ENCODE peak calls at places on chromosome 18, in seven cellular contexts. One of them, this sample, is unnamed.

GRCh38 chr18:62788891-62789290 is 73.5 kb downstream of the PHLPP1 start:
- DNase-seq in heart right ventricle: no peak
- DNase-seq in SK-N-SH: no peak
- DNase-seq in endothelial cell: no peak
- DNase-seq in fibroblast of the aortic adventitia: no peak
- DNase-seq in A549: no peak
- DNase-seq in body of pancreas: no peak
- DNase-seq in this sample: no peak

GRCh38 chr18:64119916-64120315 is 29.0 kb downstream of the LINC00305 start:
- DNase-seq in body of pancreas: no peak
- DNase-seq in A549: peak; percentile 4
- DNase-seq in fibroblast of the aortic adventitia: no peak
- DNase-seq in heart right ventricle: no peak
- DNase-seq in SK-N-SH: no peak
- DNase-seq in endothelial cell: no peak
- DNase-seq in this sample: no peak

GRCh38 chr18:35289293-35290069 is 548 bp downstream of the ZSCAN30 start:
- DNase-seq in heart right ventricle: no peak
- DNase-seq in endothelial cell: no peak
- DNase-seq in A549: no peak
- DNase-seq in SK-N-SH: peak; percentile 30
- DNase-seq in fibroblast of the aortic adventitia: peak; percentile 35
- DNase-seq in body of pancreas: peak; percentile 44
- DNase-seq in this sample: no peak

GRCh38 chr18:44733069-44733753 is 52.5 kb downstream of the SETBP1 start:
- DNase-seq in A549: peak; percentile 17
- DNase-seq in heart right ventricle: no peak
- DNase-seq in SK-N-SH: no peak
- DNase-seq in endothelial cell: no peak
- DNase-seq in body of pancreas: peak; percentile 58
- DNase-seq in fibroblast of the aortic adventitia: peak; percentile 74
- DNase-seq in this sample: no peak

GRCh38 chr18:22272242-22272641 is 102.9 kb downstream of the GATA6 start:
- DNase-seq in A549: no peak
- DNase-seq in SK-N-SH: no peak
- DNase-seq in fibroblast of the aortic adventitia: no peak
- DNase-seq in endothelial cell: no peak
- DNase-seq in heart right ventricle: no peak
- DNase-seq in body of pancreas: no peak
- DNase-seq in this sample: no peak

GRCh38 chr18:63169853-63170252 is 149.7 kb downstream of the BCL2 start:
- DNase-seq in A549: no peak
- DNase-seq in SK-N-SH: no peak
- DNase-seq in fibroblast of the aortic adventitia: no peak
- DNase-seq in endothelial cell: no peak
- DNase-seq in heart right ventricle: no peak
- DNase-seq in body of pancreas: no peak
- DNase-seq in this sample: no peak

GRCh38 chr18:12059334-12060181 is 34.1 kb upstream of the ANKRD62 start:
- DNase-seq in endothelial cell: no peak
- DNase-seq in fibroblast of the aortic adventitia: no peak
- DNase-seq in SK-N-SH: peak; percentile 73
- DNase-seq in body of pancreas: no peak
- DNase-seq in heart right ventricle: no peak
- DNase-seq in A549: no peak
- DNase-seq in this sample: no peak

GRCh38 chr18:13804305-13804704 is 19.6 kb upstream of the MC5R start:
- DNase-seq in fibroblast of the aortic adventitia: no peak
- DNase-seq in endothelial cell: no peak
- DNase-seq in heart right ventricle: no peak
- DNase-seq in SK-N-SH: no peak
- DNase-seq in A549: no peak
- DNase-seq in body of pancreas: no peak
- DNase-seq in this sample: no peak

GRCh38 chr18:25896178-25896780 is 194.1 kb downstream of the SS18 start:
- DNase-seq in heart right ventricle: no peak
- DNase-seq in SK-N-SH: peak; percentile 60
- DNase-seq in A549: peak; percentile 36
- DNase-seq in endothelial cell: peak; percentile 47
- DNase-seq in body of pancreas: no peak
- DNase-seq in fibroblast of the aortic adventitia: peak; percentile 61
- DNase-seq in this sample: no peak

GRCh38 chr18:70194227-70194890 is 11.1 kb downstream of the RTTN start:
- DNase-seq in A549: no peak
- DNase-seq in body of pancreas: no peak
- DNase-seq in fibroblast of the aortic adventitia: no peak
- DNase-seq in endothelial cell: no peak
- DNase-seq in SK-N-SH: no peak
- DNase-seq in heart right ventricle: no peak
- DNase-seq in this sample: no peak

GRCh38 chr18:59988098-59988706 is 88.4 kb downstream of the PMAIP1 start:
- DNase-seq in body of pancreas: peak; percentile 37
- DNase-seq in endothelial cell: peak; percentile 49
- DNase-seq in SK-N-SH: peak; percentile 38
- DNase-seq in fibroblast of the aortic adventitia: peak; percentile 83
- DNase-seq in heart right ventricle: no peak
- DNase-seq in A549: peak; percentile 53
- DNase-seq in this sample: no peak

GRCh38 chr18:57497372-57498294 is 62.5 kb downstream of the ONECUT2 start:
- DNase-seq in endothelial cell: no peak
- DNase-seq in body of pancreas: no peak
- DNase-seq in heart right ventricle: no peak
- DNase-seq in A549: peak; percentile 29
- DNase-seq in SK-N-SH: no peak
- DNase-seq in fibroblast of the aortic adventitia: peak; percentile 39
- DNase-seq in this sample: no peak

GRCh38 chr18:63518178-63519012 is 23.8 kb upstream of the SERPINB12 start:
- DNase-seq in heart right ventricle: no peak
- DNase-seq in SK-N-SH: peak; percentile 35
- DNase-seq in body of pancreas: peak; percentile 80
- DNase-seq in endothelial cell: peak; percentile 61
- DNase-seq in fibroblast of the aortic adventitia: peak; percentile 82
- DNase-seq in A549: peak; percentile 83
- DNase-seq in this sample: no peak

GRCh38 chr18:23703057-23703986 is 14.1 kb downstream of the LAMA3 start:
- DNase-seq in body of pancreas: peak; percentile 40
- DNase-seq in heart right ventricle: no peak
- DNase-seq in fibroblast of the aortic adventitia: peak; percentile 83
- DNase-seq in SK-N-SH: peak; percentile 67
- DNase-seq in endothelial cell: peak; percentile 36
- DNase-seq in A549: peak; percentile 79
- DNase-seq in this sample: no peak

GRCh38 chr18:79682896-79683625 is 3.5 kb downstream of the CTDP1 start:
- DNase-seq in heart right ventricle: no peak
- DNase-seq in A549: no peak
- DNase-seq in body of pancreas: peak; percentile 37
- DNase-seq in fibroblast of the aortic adventitia: no peak
- DNase-seq in endothelial cell: no peak
- DNase-seq in SK-N-SH: no peak
- DNase-seq in this sample: no peak

GRCh38 chr18:4084501-4084900 is 370.6 kb downstream of the DLGAP1 start:
- DNase-seq in heart right ventricle: no peak
- DNase-seq in SK-N-SH: no peak
- DNase-seq in endothelial cell: no peak
- DNase-seq in A549: no peak
- DNase-seq in body of pancreas: no peak
- DNase-seq in fibroblast of the aortic adventitia: no peak
- DNase-seq in this sample: no peak

GRCh38 chr18:63883617-63884016 is 3.9 kb upstream of the SERPINB2 start:
- DNase-seq in heart right ventricle: no peak
- DNase-seq in body of pancreas: no peak
- DNase-seq in fibroblast of the aortic adventitia: peak; percentile 55
- DNase-seq in A549: no peak
- DNase-seq in endothelial cell: no peak
- DNase-seq in SK-N-SH: no peak
- DNase-seq in this sample: no peak

GRCh38 chr18:80148316-80149199 is 39.5 kb downstream of the ADNP2 start:
- DNase-seq in fibroblast of the aortic adventitia: peak; percentile 39
- DNase-seq in body of pancreas: peak; percentile 44
- DNase-seq in endothelial cell: no peak
- DNase-seq in SK-N-SH: no peak
- DNase-seq in heart right ventricle: no peak
- DNase-seq in A549: no peak
- DNase-seq in this sample: no peak

GRCh38 chr18:7084080-7084765 is 33.4 kb downstream of the LAMA1 start:
- DNase-seq in fibroblast of the aortic adventitia: peak; percentile 31
- DNase-seq in A549: peak; percentile 1
- DNase-seq in body of pancreas: no peak
- DNase-seq in SK-N-SH: no peak
- DNase-seq in heart right ventricle: no peak
- DNase-seq in endothelial cell: no peak
- DNase-seq in this sample: no peak

GRCh38 chr18:79489048-79489899 is 93.5 kb downstream of the NFATC1 start:
- DNase-seq in SK-N-SH: no peak
- DNase-seq in fibroblast of the aortic adventitia: no peak
- DNase-seq in A549: no peak
- DNase-seq in endothelial cell: no peak
- DNase-seq in heart right ventricle: peak; percentile 8
- DNase-seq in body of pancreas: no peak
- DNase-seq in this sample: peak; percentile 84

GRCh38 chr18:28963481-28963880 is 786.6 kb upstream of the CDH2 start:
- DNase-seq in fibroblast of the aortic adventitia: peak; percentile 38
- DNase-seq in A549: no peak
- DNase-seq in SK-N-SH: no peak
- DNase-seq in heart right ventricle: no peak
- DNase-seq in body of pancreas: no peak
- DNase-seq in endothelial cell: no peak
- DNase-seq in this sample: no peak

GRCh38 chr18:1505856-1506255 is 601.2 kb downstream of the ADCYAP1 start:
- DNase-seq in body of pancreas: no peak
- DNase-seq in fibroblast of the aortic adventitia: no peak
- DNase-seq in SK-N-SH: no peak
- DNase-seq in heart right ventricle: no peak
- DNase-seq in A549: no peak
- DNase-seq in endothelial cell: no peak
- DNase-seq in this sample: no peak

GRCh38 chr18:50469380-50469781 is 90.5 kb upstream of the MAPK4 start:
- DNase-seq in heart right ventricle: peak; percentile 58
- DNase-seq in SK-N-SH: no peak
- DNase-seq in endothelial cell: no peak
- DNase-seq in A549: no peak
- DNase-seq in body of pancreas: no peak
- DNase-seq in fibroblast of the aortic adventitia: no peak
- DNase-seq in this sample: no peak

GRCh38 chr18:50468802-50469201 is 91.1 kb upstream of the MAPK4 start:
- DNase-seq in heart right ventricle: no peak
- DNase-seq in A549: no peak
- DNase-seq in endothelial cell: no peak
- DNase-seq in body of pancreas: no peak
- DNase-seq in SK-N-SH: no peak
- DNase-seq in fibroblast of the aortic adventitia: no peak
- DNase-seq in this sample: no peak

GRCh38 chr18:50475538-50476193 is 84.2 kb upstream of the MAPK4 start:
- DNase-seq in A549: no peak
- DNase-seq in endothelial cell: no peak
- DNase-seq in body of pancreas: no peak
- DNase-seq in heart right ventricle: no peak
- DNase-seq in SK-N-SH: no peak
- DNase-seq in fibroblast of the aortic adventitia: no peak
- DNase-seq in this sample: no peak

GRCh38 chr18:50473896-50474295 is 86.0 kb upstream of the MAPK4 start:
- DNase-seq in A549: no peak
- DNase-seq in heart right ventricle: no peak
- DNase-seq in body of pancreas: no peak
- DNase-seq in SK-N-SH: no peak
- DNase-seq in endothelial cell: no peak
- DNase-seq in fibroblast of the aortic adventitia: no peak
- DNase-seq in this sample: no peak
- TF ChIP-seq CTCF in A549: no peak
- TF ChIP-seq CTCF in heart right ventricle: no peak
- TF ChIP-seq CTCF in body of pancreas: no peak
- TF ChIP-seq CTCF in SK-N-SH: no peak
- TF ChIP-seq CTCF in endothelial cell: no peak
- TF ChIP-seq CTCF in fibroblast of the aortic adventitia: no peak
- TF ChIP-seq CTCF in this sample: no peak

DNA sequence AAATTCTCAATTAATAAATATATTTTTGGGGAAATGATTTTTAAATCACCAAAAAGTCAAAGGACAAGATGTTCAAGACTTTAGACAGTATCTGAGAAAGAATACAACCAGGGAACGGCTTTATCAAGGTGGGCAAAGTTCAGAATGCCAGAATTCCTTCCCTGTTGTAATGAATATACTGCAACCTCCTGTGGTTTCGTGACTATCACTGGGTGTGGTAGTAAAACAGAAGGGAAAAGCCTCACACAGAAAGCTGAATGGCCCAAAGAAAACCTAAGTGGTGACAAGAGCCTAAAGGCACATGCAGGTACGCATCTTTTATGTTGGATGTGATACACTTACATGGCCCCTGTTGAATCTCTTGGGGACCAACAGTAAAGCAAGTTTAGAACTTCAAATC is 37.1 kb downstream of the MBD2 start:
- DNase-seq in fibroblast of the aortic adventitia: no peak
- DNase-seq in body of pancreas: no peak
- DNase-seq in SK-N-SH: no peak
- DNase-seq in heart right ventricle: no peak
- DNase-seq in endothelial cell: no peak
- DNase-seq in A549: no peak
- DNase-seq in this sample: no peak
- TF ChIP-seq CTCF in fibroblast of the aortic adventitia: no peak
- TF ChIP-seq CTCF in body of pancreas: no peak
- TF ChIP-seq CTCF in SK-N-SH: no peak
- TF ChIP-seq CTCF in heart right ventricle: no peak
- TF ChIP-seq CTCF in endothelial cell: no peak
- TF ChIP-seq CTCF in A549: no peak
- TF ChIP-seq CTCF in this sample: no peak

GRCh38 chr18:56257215-56257614 is 381.2 kb downstream of the TXNL1 start:
- DNase-seq in A549: peak; percentile 10
- DNase-seq in heart right ventricle: no peak
- DNase-seq in SK-N-SH: no peak
- DNase-seq in endothelial cell: no peak
- DNase-seq in body of pancreas: no peak
- DNase-seq in fibroblast of the aortic adventitia: peak; percentile 72
- DNase-seq in this sample: no peak
- TF ChIP-seq CTCF in A549: no peak
- TF ChIP-seq CTCF in heart right ventricle: no peak
- TF ChIP-seq CTCF in SK-N-SH: no peak
- TF ChIP-seq CTCF in endothelial cell: no peak
- TF ChIP-seq CTCF in body of pancreas: no peak
- TF ChIP-seq CTCF in fibroblast of the aortic adventitia: no peak
- TF ChIP-seq CTCF in this sample: peak; percentile 18

DNA sequence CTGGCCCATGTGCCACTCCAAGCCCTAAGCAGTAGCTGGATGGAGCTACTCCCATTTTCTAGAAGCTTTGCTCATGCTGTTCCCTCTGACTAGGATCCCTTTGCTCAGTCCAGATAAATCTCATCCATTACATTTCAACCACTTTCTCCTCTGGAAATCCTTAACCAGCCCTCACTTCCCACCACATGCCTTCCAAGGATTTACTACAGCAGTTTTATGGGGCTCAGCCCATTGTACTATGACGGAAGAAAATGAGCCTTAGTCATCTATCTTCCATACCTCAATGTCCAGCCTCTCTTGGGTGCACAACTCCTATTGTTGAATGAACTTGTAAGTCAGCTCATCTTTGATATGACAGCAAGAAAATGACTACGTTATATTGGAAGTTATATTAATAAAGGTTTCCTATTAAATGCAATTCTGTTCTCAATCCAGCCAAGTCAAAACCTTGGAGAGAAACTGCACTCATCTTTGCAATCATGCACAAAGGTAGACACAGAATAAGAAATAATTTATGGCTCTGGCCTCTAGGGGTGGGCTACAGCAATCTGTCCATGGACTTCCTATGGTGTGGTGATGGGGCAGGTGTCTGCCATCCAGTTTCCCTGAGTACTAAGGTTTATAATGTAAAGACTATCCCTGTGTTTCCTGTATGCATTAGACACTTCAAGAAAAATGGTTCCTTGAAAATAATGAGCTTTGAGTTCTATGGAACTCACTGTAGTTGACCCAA is 3.4 kb downstream of the B4GALT6 start:
- DNase-seq in heart right ventricle: no peak
- DNase-seq in A549: peak; percentile 19
- DNase-seq in fibroblast of the aortic adventitia: peak; percentile 40
- DNase-seq in body of pancreas: no peak
- DNase-seq in SK-N-SH: no peak
- DNase-seq in endothelial cell: no peak
- DNase-seq in this sample: no peak
- TF ChIP-seq CTCF in heart right ventricle: peak; percentile 23
- TF ChIP-seq CTCF in A549: no peak
- TF ChIP-seq CTCF in fibroblast of the aortic adventitia: peak; percentile 0
- TF ChIP-seq CTCF in body of pancreas: peak; percentile 26
- TF ChIP-seq CTCF in SK-N-SH: peak; percentile 23
- TF ChIP-seq CTCF in endothelial cell: peak; percentile 30
- TF ChIP-seq CTCF in this sample: peak; percentile 63